ENCODE peak calls at places on chromosomes 11 and 22, in six cellular contexts. Q, D, C, X, B and H are unnamed samples.
A peak's percentile ranks its signal among the peaks of the same experiment; 100 is the strongest.

GRCh38 chr11:123409456-123409801 is 20.6 kb upstream of the GRAMD1B start:
- DNase-seq in C (no peak), Q (no peak), D (no peak), X (no peak), B (no peak), H (no peak)

GRCh38 chr11:133019545-133019944 is 512.8 kb downstream of the OPCML start:
- DNase-seq in B (no peak), C (no peak), Q (no peak), D (no peak), X (no peak), H (no peak)

GRCh38 chr11:94938399-94939055 is 34.8 kb downstream of the CWC15 start:
- DNase-seq in C (no peak), X (no peak), D (peak; percentile 19), Q (no peak), B (peak; percentile 89), H (no peak)

GRCh38 chr11:818396-819128 is at the start of gene PNPLA2:
- DNase-seq in Q (peak; percentile 64), D (no peak), B (no peak), C (peak; percentile 79), X (no peak), H (peak; percentile 44)

GRCh38 chr11:131745405-131745804 is 375.0 kb downstream of the NTM start:
- DNase-seq in X (no peak), D (no peak), C (peak; percentile 28), B (no peak), Q (no peak), H (no peak)

GRCh38 chr11:574632-575323 is 1.5 kb upstream of the PHRF1 start:
- DNase-seq in C (no peak), Q (no peak), B (no peak), X (no peak), D (no peak), H (no peak)

GRCh38 chr11:70606248-70606950 is 208.1 kb downstream of the CTTN start:
- DNase-seq in D (no peak), X (no peak), C (no peak), B (no peak), Q (no peak), H (no peak)

GRCh38 chr11:125069008-125069407 is 5.9 kb downstream of the SLC37A2 start:
- DNase-seq in Q (no peak), X (no peak), B (no peak), D (no peak), C (no peak), H (no peak)

GRCh38 chr11:116233581-116233980 is 539.2 kb downstream of the BUD13 start:
- DNase-seq in C (no peak), Q (no peak), B (no peak), D (no peak), X (no peak), H (no peak)

GRCh38 chr22:19844423-19845368 is 10.0 kb downstream of the GNB1L start:
- DNase-seq in Q (peak; percentile 57), X (no peak), C (peak; percentile 51), B (peak; percentile 90), D (no peak), H (peak; percentile 77)

GRCh38 chr22:23419151-23419550 is 160.9 kb downstream of the IGLL1 start:
- DNase-seq in X (no peak), B (no peak), Q (peak; percentile 5), D (no peak), C (no peak), H (peak; percentile 49)

GRCh38 chr11:45725776-45726606 is 60.6 kb upstream of the CHST1 start:
- DNase-seq in B (no peak), C (no peak), X (no peak), D (no peak), Q (no peak), H (no peak)

GRCh38 chr22:50258361-50259292 is 2.9 kb downstream of the MAPK12 start:
- DNase-seq in B (no peak), D (no peak), C (no peak), X (no peak), Q (peak; percentile 56), H (no peak)

GRCh38 chr22:39634530-39635399 is 64.2 kb downstream of the CACNA1I start:
- DNase-seq in X (peak; percentile 80), C (peak; percentile 97), D (no peak), B (no peak), Q (peak; percentile 44), H (peak; percentile 34)

GRCh38 chr11:110093407-110094297 is 460 bp downstream of the ZC3H12C start:
- DNase-seq in B (peak; percentile 87), Q (peak; percentile 56), D (peak; percentile 46), C (peak; percentile 50), X (peak; percentile 15), H (peak; percentile 68)

GRCh38 chr11:80320765-80321164 is 879.9 kb upstream of the TENM4 start:
- DNase-seq in C (peak; percentile 13), X (no peak), Q (no peak), D (no peak), B (no peak), H (no peak)

GRCh38 chr22:30636226-30637077 is 871 bp downstream of the SLC35E4 start:
- DNase-seq in D (no peak), C (peak; percentile 27), X (no peak), B (no peak), Q (peak; percentile 28), H (no peak)

GRCh38 chr11:64745219-64745522 is 1.2 kb upstream of the RASGRP2 start:
- DNase-seq in Q (peak; percentile 71), X (no peak), D (no peak), B (no peak), C (no peak), H (no peak)

GRCh38 chr11:10331548-10332289 is 26.8 kb downstream of the ADM start:
- DNase-seq in C (no peak), D (no peak), B (no peak), X (no peak), Q (no peak), H (no peak)

GRCh38 chr11:12207384-12208150 is 97.2 kb downstream of the MICAL2 start:
- DNase-seq in D (no peak), C (no peak), B (no peak), X (no peak), Q (no peak), H (peak; percentile 21)

GRCh38 chr11:101863361-101863760 is 51.4 kb upstream of the CEP126 start:
- DNase-seq in C (peak; percentile 45), Q (no peak), X (no peak), B (no peak), D (no peak), H (no peak)

GRCh38 chr11:2742611-2743426 is 43.0 kb upstream of the KCNQ1OT1 start:
- DNase-seq in C (no peak), D (no peak), B (no peak), Q (no peak), X (no peak), H (no peak)

GRCh38 chr11:110434952-110435779 is 5.4 kb downstream of the FDX1 start:
- DNase-seq in C (peak; percentile 63), X (peak; percentile 24), Q (peak; percentile 66), B (no peak), D (no peak), H (peak; percentile 30)

GRCh38 chr22:21714059-21714770 is 21.4 kb downstream of the YPEL1 start:
- DNase-seq in C (no peak), X (no peak), D (no peak), B (no peak), Q (peak; percentile 63), H (no peak)

GRCh38 chr11:47881145-47881544 is 33.0 kb upstream of the NUP160 start:
- DNase-seq in C (no peak), B (no peak), D (no peak), X (no peak), Q (no peak), H (no peak)